ENCODE peak calls at places on chromosomes 4 and X, in nine cellular contexts. G, P, D, N, X, Y, C, B and H are unnamed samples.
A peak's percentile ranks its signal among the peaks of the same experiment; 100 is the strongest.

GRCh38 chr4:15729910-15730533 is 27.2 kb downstream of the BST1 start:
- DNase-seq in G (peak; percentile 19), P (no peak), D (no peak), N (peak; percentile 59), X (peak; percentile 27), Y (no peak), C (no peak), B (no peak), H (no peak)

GRCh38 chr4:81084624-81085023 is 54.1 kb downstream of the BMP3 start:
- DNase-seq in G (no peak), P (no peak), D (no peak), N (no peak), X (no peak), Y (no peak), C (no peak), B (no peak), H (no peak)

GRCh38 chr4:82984459-82984858 is 26.2 kb downstream of the LIN54 start:
- DNase-seq in G (no peak), P (no peak), D (no peak), N (peak; percentile 29), X (peak; percentile 72), Y (no peak), C (no peak), B (no peak), H (no peak)

GRCh38 chrX:40132751-40133150 is 35.0 kb upstream of the BCOR start:
- DNase-seq in G (no peak), P (peak; percentile 92), D (no peak), N (peak; percentile 78), X (peak; percentile 85), Y (no peak), C (no peak), B (no peak), H (no peak)

GRCh38 chr4:184812651-184813181 is 13.1 kb downstream of the ACSL1 start:
- DNase-seq in G (no peak), P (peak; percentile 59), D (no peak), N (no peak), X (no peak), Y (no peak), C (no peak), B (no peak), H (no peak)

GRCh38 chr4:82519776-82520175 is 42.0 kb downstream of the TMEM150C start:
- DNase-seq in G (no peak), P (no peak), D (no peak), N (no peak), X (no peak), Y (no peak), C (no peak), B (no peak), H (no peak)

GRCh38 chrX:154799554-154800348 is 5.5 kb downstream of the MPP1 start:
- DNase-seq in G (peak; percentile 81), P (no peak), D (peak; percentile 12), N (no peak), X (peak; percentile 17), Y (peak; percentile 98), C (no peak), B (no peak), H (no peak)

GRCh38 chr4:155964016-155964891 is 10.6 kb upstream of the CTSO start:
- DNase-seq in G (no peak), P (no peak), D (no peak), N (no peak), X (no peak), Y (no peak), C (no peak), B (no peak), H (no peak)

GRCh38 chr4:95250544-95251137 is 298.1 kb downstream of the UNC5C start:
- DNase-seq in G (peak; percentile 26), P (no peak), D (no peak), N (no peak), X (no peak), Y (peak; percentile 8), C (no peak), B (no peak), H (no peak)

GRCh38 chr4:73315091-73315490 is 56.5 kb upstream of the ANKRD17 start:
- DNase-seq in G (no peak), P (no peak), D (no peak), N (no peak), X (no peak), Y (no peak), C (no peak), B (no peak), H (no peak)

GRCh38 chr4:15186826-15187225 is 184.5 kb downstream of the CPEB2 start:
- DNase-seq in G (no peak), P (no peak), D (no peak), N (no peak), X (no peak), Y (no peak), C (no peak), B (no peak), H (no peak)

GRCh38 chr4:39362827-39363226 is 3.3 kb downstream of the RFC1 start:
- DNase-seq in G (no peak), P (no peak), D (no peak), N (no peak), X (no peak), Y (no peak), C (no peak), B (no peak), H (no peak)

GRCh38 chr4:177246636-177247584 is 62.8 kb upstream of the NEIL3 start:
- DNase-seq in G (no peak), P (no peak), D (no peak), N (no peak), X (no peak), Y (no peak), C (no peak), B (no peak), H (no peak)

GRCh38 chr4:80192937-80193336 is 4.4 kb upstream of the PRDM8 start:
- DNase-seq in G (no peak), P (no peak), D (no peak), N (no peak), X (peak; percentile 21), Y (no peak), C (no peak), B (no peak), H (no peak)

GRCh38 chr4:138910914-138911336 is 104.7 kb upstream of the NOCT start:
- DNase-seq in G (peak; percentile 95), P (peak; percentile 80), D (peak; percentile 29), N (peak; percentile 48), X (peak; percentile 77), Y (peak; percentile 67), C (no peak), B (peak; percentile 88), H (peak; percentile 82)

GRCh38 chr4:123651127-123651526 is 254.5 kb downstream of the SPRY1 start:
- DNase-seq in G (no peak), P (no peak), D (no peak), N (no peak), X (no peak), Y (no peak), C (no peak), B (no peak), H (no peak)

GRCh38 chr4:30924521-30924920 is 204.4 kb downstream of the PCDH7 start:
- DNase-seq in G (no peak), P (no peak), D (no peak), N (no peak), X (no peak), Y (no peak), C (no peak), B (no peak), H (no peak)

GRCh38 chrX:123153846-123154335 is 30.2 kb upstream of the GRIA3 start:
- DNase-seq in G (no peak), P (no peak), D (no peak), N (no peak), X (peak; percentile 15), Y (no peak), C (no peak), B (no peak), H (no peak)

GRCh38 chr4:143377635-143378099 is 41.0 kb downstream of the GAB1 start:
- DNase-seq in G (no peak), P (no peak), D (no peak), N (no peak), X (no peak), Y (no peak), C (no peak), B (no peak), H (peak; percentile 7)

GRCh38 chrX:41559235-41559634 is 112.1 kb downstream of the NYX start:
- DNase-seq in G (no peak), P (no peak), D (no peak), N (no peak), X (no peak), Y (no peak), C (no peak), B (no peak), H (no peak)

GRCh38 chr4:6763330-6763851 is 19.1 kb upstream of the KIAA0232 start:
- DNase-seq in G (no peak), P (peak; percentile 54), D (no peak), N (peak; percentile 52), X (no peak), Y (no peak), C (no peak), B (no peak), H (no peak)

GRCh38 chr4:76984788-76985211 is 35.2 kb downstream of the SEPTIN11 start:
- DNase-seq in G (no peak), P (peak; percentile 91), D (no peak), N (no peak), X (peak; percentile 92), Y (no peak), C (no peak), B (no peak), H (no peak)